ENCODE peak calls at places on chromosomes 3 and 15, in ten cellular contexts. One of them, this sample, is unnamed.

GRCh38 chr3:106759686-106760085 is 617.6 kb upstream of the CCDC54 start:
- DNase-seq in AG09319: no peak
- DNase-seq in left ventricle myocardium inferior: no peak
- DNase-seq in astrocyte: peak; percentile 95
- DNase-seq in heart right ventricle: no peak
- DNase-seq in kidney: no peak
- DNase-seq in neural progenitor cell: no peak
- DNase-seq in HL-60: no peak
- DNase-seq in IMR-90: peak; percentile 14
- DNase-seq in foreskin fibroblast: peak; percentile 10
- DNase-seq in this sample: no peak

GRCh38 chr3:54951405-54951804 is 23.5 kb upstream of the LRTM1 start:
- DNase-seq in AG09319: peak; percentile 84
- DNase-seq in left ventricle myocardium inferior: peak; percentile 82
- DNase-seq in astrocyte: peak; percentile 88
- DNase-seq in heart right ventricle: peak; percentile 75
- DNase-seq in kidney: peak; percentile 83
- DNase-seq in neural progenitor cell: peak; percentile 74
- DNase-seq in HL-60: no peak
- DNase-seq in IMR-90: peak; percentile 93
- DNase-seq in foreskin fibroblast: peak; percentile 92
- DNase-seq in this sample: no peak

GRCh38 chr3:67580430-67581000 is 73.9 kb downstream of the SUCLG2 start:
- DNase-seq in AG09319: no peak
- DNase-seq in left ventricle myocardium inferior: no peak
- DNase-seq in astrocyte: no peak
- DNase-seq in heart right ventricle: no peak
- DNase-seq in kidney: no peak
- DNase-seq in neural progenitor cell: no peak
- DNase-seq in HL-60: no peak
- DNase-seq in IMR-90: no peak
- DNase-seq in foreskin fibroblast: no peak
- DNase-seq in this sample: no peak

GRCh38 chr3:181886676-181887075 is 175.0 kb downstream of the SOX2 start:
- DNase-seq in AG09319: no peak
- DNase-seq in left ventricle myocardium inferior: no peak
- DNase-seq in astrocyte: no peak
- DNase-seq in heart right ventricle: no peak
- DNase-seq in kidney: no peak
- DNase-seq in neural progenitor cell: no peak
- DNase-seq in HL-60: no peak
- DNase-seq in IMR-90: no peak
- DNase-seq in foreskin fibroblast: no peak
- DNase-seq in this sample: no peak

GRCh38 chr15:85475317-85475701 is 94.9 kb downstream of the AKAP13 start:
- DNase-seq in AG09319: no peak
- DNase-seq in left ventricle myocardium inferior: no peak
- DNase-seq in astrocyte: no peak
- DNase-seq in heart right ventricle: no peak
- DNase-seq in kidney: no peak
- DNase-seq in neural progenitor cell: no peak
- DNase-seq in HL-60: peak; percentile 16
- DNase-seq in IMR-90: no peak
- DNase-seq in foreskin fibroblast: no peak
- DNase-seq in this sample: no peak

GRCh38 chr3:98902341-98902740 is 846 bp upstream of the DCBLD2 start:
- DNase-seq in AG09319: no peak
- DNase-seq in left ventricle myocardium inferior: no peak
- DNase-seq in astrocyte: no peak
- DNase-seq in heart right ventricle: no peak
- DNase-seq in kidney: no peak
- DNase-seq in neural progenitor cell: no peak
- DNase-seq in HL-60: no peak
- DNase-seq in IMR-90: no peak
- DNase-seq in foreskin fibroblast: no peak
- DNase-seq in this sample: no peak

GRCh38 chr3:58214484-58215316 is 3.9 kb upstream of the DNASE1L3 start:
- DNase-seq in AG09319: no peak
- DNase-seq in left ventricle myocardium inferior: no peak
- DNase-seq in astrocyte: no peak
- DNase-seq in heart right ventricle: no peak
- DNase-seq in kidney: no peak
- DNase-seq in neural progenitor cell: no peak
- DNase-seq in HL-60: peak; percentile 82
- DNase-seq in IMR-90: peak; percentile 42
- DNase-seq in foreskin fibroblast: peak; percentile 17
- DNase-seq in this sample: no peak

GRCh38 chr3:173502983-173503568 is 105.5 kb downstream of the NLGN1 start:
- DNase-seq in AG09319: no peak
- DNase-seq in left ventricle myocardium inferior: no peak
- DNase-seq in astrocyte: peak; percentile 71
- DNase-seq in heart right ventricle: no peak
- DNase-seq in kidney: no peak
- DNase-seq in neural progenitor cell: no peak
- DNase-seq in HL-60: no peak
- DNase-seq in IMR-90: peak; percentile 35
- DNase-seq in foreskin fibroblast: peak; percentile 0
- DNase-seq in this sample: no peak

GRCh38 chr3:38283810-38284775 is 2.0 kb downstream of the SLC22A14 start:
- DNase-seq in AG09319: peak; percentile 64
- DNase-seq in left ventricle myocardium inferior: no peak
- DNase-seq in astrocyte: peak; percentile 48
- DNase-seq in heart right ventricle: no peak
- DNase-seq in kidney: no peak
- DNase-seq in neural progenitor cell: no peak
- DNase-seq in HL-60: no peak
- DNase-seq in IMR-90: peak; percentile 53
- DNase-seq in foreskin fibroblast: peak; percentile 58
- DNase-seq in this sample: no peak

GRCh38 chr3:56801597-56802410 is at the start of gene ARHGEF3:
- DNase-seq in AG09319: no peak
- DNase-seq in left ventricle myocardium inferior: peak; percentile 88
- DNase-seq in astrocyte: peak; percentile 49
- DNase-seq in heart right ventricle: peak; percentile 90
- DNase-seq in kidney: peak; percentile 95
- DNase-seq in neural progenitor cell: peak; percentile 91
- DNase-seq in HL-60: peak; percentile 43
- DNase-seq in IMR-90: peak; percentile 48
- DNase-seq in foreskin fibroblast: peak; percentile 58
- DNase-seq in this sample: peak; percentile 83

GRCh38 chr3:14379842-14380241 is 22.6 kb upstream of the SLC6A6 start:
- DNase-seq in AG09319: no peak
- DNase-seq in left ventricle myocardium inferior: no peak
- DNase-seq in astrocyte: no peak
- DNase-seq in heart right ventricle: no peak
- DNase-seq in kidney: no peak
- DNase-seq in neural progenitor cell: no peak
- DNase-seq in HL-60: no peak
- DNase-seq in IMR-90: no peak
- DNase-seq in foreskin fibroblast: no peak
- DNase-seq in this sample: no peak

GRCh38 chr15:72593838-72594237 is 60.7 kb upstream of the GOLGA6B start:
- DNase-seq in AG09319: no peak
- DNase-seq in left ventricle myocardium inferior: no peak
- DNase-seq in astrocyte: no peak
- DNase-seq in heart right ventricle: no peak
- DNase-seq in kidney: no peak
- DNase-seq in neural progenitor cell: no peak
- DNase-seq in HL-60: no peak
- DNase-seq in IMR-90: peak; percentile 16
- DNase-seq in foreskin fibroblast: no peak
- DNase-seq in this sample: no peak

GRCh38 chr3:134449277-134449676 is 36.5 kb downstream of the ANAPC13 start:
- DNase-seq in AG09319: no peak
- DNase-seq in left ventricle myocardium inferior: no peak
- DNase-seq in astrocyte: no peak
- DNase-seq in heart right ventricle: no peak
- DNase-seq in kidney: no peak
- DNase-seq in neural progenitor cell: peak; percentile 69
- DNase-seq in HL-60: no peak
- DNase-seq in IMR-90: peak; percentile 45
- DNase-seq in foreskin fibroblast: no peak
- DNase-seq in this sample: no peak

GRCh38 chr15:56699743-56700142 is 33.6 kb downstream of the ZNF280D start:
- DNase-seq in AG09319: no peak
- DNase-seq in left ventricle myocardium inferior: no peak
- DNase-seq in astrocyte: no peak
- DNase-seq in heart right ventricle: no peak
- DNase-seq in kidney: no peak
- DNase-seq in neural progenitor cell: no peak
- DNase-seq in HL-60: no peak
- DNase-seq in IMR-90: no peak
- DNase-seq in foreskin fibroblast: no peak
- DNase-seq in this sample: no peak

GRCh38 chr15:56693761-56694160 is 39.5 kb downstream of the ZNF280D start:
- DNase-seq in AG09319: peak; percentile 16
- DNase-seq in left ventricle myocardium inferior: no peak
- DNase-seq in astrocyte: no peak
- DNase-seq in heart right ventricle: no peak
- DNase-seq in kidney: no peak
- DNase-seq in neural progenitor cell: no peak
- DNase-seq in HL-60: no peak
- DNase-seq in IMR-90: peak; percentile 35
- DNase-seq in foreskin fibroblast: peak; percentile 7
- DNase-seq in this sample: no peak

GRCh38 chr15:56698268-56698667 is 35.0 kb downstream of the ZNF280D start:
- DNase-seq in AG09319: no peak
- DNase-seq in left ventricle myocardium inferior: no peak
- DNase-seq in astrocyte: no peak
- DNase-seq in heart right ventricle: no peak
- DNase-seq in kidney: no peak
- DNase-seq in neural progenitor cell: no peak
- DNase-seq in HL-60: no peak
- DNase-seq in IMR-90: no peak
- DNase-seq in foreskin fibroblast: no peak
- DNase-seq in this sample: no peak
- TF ChIP-seq CTCF in AG09319: no peak
- TF ChIP-seq CTCF in left ventricle myocardium inferior: no peak
- TF ChIP-seq CTCF in astrocyte: no peak
- TF ChIP-seq CTCF in heart right ventricle: no peak
- TF ChIP-seq CTCF in kidney: no peak
- TF ChIP-seq CTCF in neural progenitor cell: no peak
- TF ChIP-seq CTCF in HL-60: no peak
- TF ChIP-seq CTCF in IMR-90: no peak
- TF ChIP-seq CTCF in foreskin fibroblast: no peak
- TF ChIP-seq CTCF in this sample: no peak

GRCh38 chr3:46900356-46900755 is 22.8 kb downstream of the PTH1R start:
- DNase-seq in AG09319: no peak
- DNase-seq in left ventricle myocardium inferior: peak; percentile 3
- DNase-seq in astrocyte: no peak
- DNase-seq in heart right ventricle: no peak
- DNase-seq in kidney: no peak
- DNase-seq in neural progenitor cell: no peak
- DNase-seq in HL-60: no peak
- DNase-seq in IMR-90: no peak
- DNase-seq in foreskin fibroblast: no peak
- DNase-seq in this sample: peak; percentile 53
- TF ChIP-seq CTCF in AG09319: no peak
- TF ChIP-seq CTCF in left ventricle myocardium inferior: no peak
- TF ChIP-seq CTCF in astrocyte: no peak
- TF ChIP-seq CTCF in heart right ventricle: no peak
- TF ChIP-seq CTCF in kidney: no peak
- TF ChIP-seq CTCF in neural progenitor cell: no peak
- TF ChIP-seq CTCF in HL-60: no peak
- TF ChIP-seq CTCF in IMR-90: no peak
- TF ChIP-seq CTCF in foreskin fibroblast: no peak
- TF ChIP-seq CTCF in this sample: no peak

GRCh38 chr3:8734908-8735307 is 1.3 kb downstream of the CAV3 start:
- DNase-seq in AG09319: no peak
- DNase-seq in left ventricle myocardium inferior: no peak
- DNase-seq in astrocyte: no peak
- DNase-seq in heart right ventricle: no peak
- DNase-seq in kidney: no peak
- DNase-seq in neural progenitor cell: no peak
- DNase-seq in HL-60: no peak
- DNase-seq in IMR-90: no peak
- DNase-seq in foreskin fibroblast: no peak
- DNase-seq in this sample: no peak

GRCh38 chr3:8737823-8738222 is 4.2 kb downstream of the CAV3 start:
- DNase-seq in AG09319: no peak
- DNase-seq in left ventricle myocardium inferior: no peak
- DNase-seq in astrocyte: no peak
- DNase-seq in heart right ventricle: no peak
- DNase-seq in kidney: no peak
- DNase-seq in neural progenitor cell: no peak
- DNase-seq in HL-60: no peak
- DNase-seq in IMR-90: no peak
- DNase-seq in foreskin fibroblast: no peak
- DNase-seq in this sample: no peak

GRCh38 chr3:8736436-8736835 is 2.8 kb downstream of the CAV3 start:
- DNase-seq in AG09319: no peak
- DNase-seq in left ventricle myocardium inferior: no peak
- DNase-seq in astrocyte: no peak
- DNase-seq in heart right ventricle: no peak
- DNase-seq in kidney: peak; percentile 34
- DNase-seq in neural progenitor cell: no peak
- DNase-seq in HL-60: no peak
- DNase-seq in IMR-90: no peak
- DNase-seq in foreskin fibroblast: no peak
- DNase-seq in this sample: no peak

GRCh38 chr3:8738639-8739038 is 5.0 kb downstream of the CAV3 start:
- DNase-seq in AG09319: no peak
- DNase-seq in left ventricle myocardium inferior: no peak
- DNase-seq in astrocyte: no peak
- DNase-seq in heart right ventricle: no peak
- DNase-seq in kidney: no peak
- DNase-seq in neural progenitor cell: no peak
- DNase-seq in HL-60: no peak
- DNase-seq in IMR-90: no peak
- DNase-seq in foreskin fibroblast: no peak
- DNase-seq in this sample: no peak

GRCh38 chr3:8737301-8737700 is 3.7 kb downstream of the CAV3 start:
- DNase-seq in AG09319: no peak
- DNase-seq in left ventricle myocardium inferior: no peak
- DNase-seq in astrocyte: no peak
- DNase-seq in heart right ventricle: no peak
- DNase-seq in kidney: no peak
- DNase-seq in neural progenitor cell: no peak
- DNase-seq in HL-60: no peak
- DNase-seq in IMR-90: no peak
- DNase-seq in foreskin fibroblast: no peak
- DNase-seq in this sample: no peak
- TF ChIP-seq CTCF in AG09319: no peak
- TF ChIP-seq CTCF in left ventricle myocardium inferior: no peak
- TF ChIP-seq CTCF in astrocyte: no peak
- TF ChIP-seq CTCF in heart right ventricle: no peak
- TF ChIP-seq CTCF in kidney: no peak
- TF ChIP-seq CTCF in neural progenitor cell: no peak
- TF ChIP-seq CTCF in HL-60: no peak
- TF ChIP-seq CTCF in IMR-90: no peak
- TF ChIP-seq CTCF in foreskin fibroblast: no peak
- TF ChIP-seq CTCF in this sample: no peak

DNA sequence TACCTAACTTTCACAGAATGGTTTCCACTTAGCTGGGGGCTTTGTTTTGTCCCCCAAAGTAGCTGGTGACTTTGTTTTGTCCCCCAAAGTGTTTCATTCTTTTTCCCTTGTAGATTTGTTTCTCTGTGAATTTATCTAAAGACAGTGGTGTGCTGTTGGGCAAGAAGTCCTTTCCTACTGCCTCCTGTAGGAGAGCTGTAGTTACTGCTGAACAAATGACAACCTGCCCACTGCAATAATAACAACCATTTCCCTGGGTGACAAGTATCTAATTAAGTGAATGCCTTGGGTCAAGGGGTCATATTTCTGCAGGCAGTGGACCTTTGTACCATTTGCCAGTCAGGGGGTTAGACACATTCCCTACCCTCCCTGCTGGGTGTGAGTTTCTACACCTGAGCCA is 125.4 kb upstream of the BFSP2 start:
- DNase-seq in AG09319: no peak
- DNase-seq in left ventricle myocardium inferior: no peak
- DNase-seq in astrocyte: no peak
- DNase-seq in heart right ventricle: no peak
- DNase-seq in kidney: no peak
- DNase-seq in neural progenitor cell: no peak
- DNase-seq in HL-60: no peak
- DNase-seq in IMR-90: no peak
- DNase-seq in foreskin fibroblast: no peak
- DNase-seq in this sample: no peak
- TF ChIP-seq CTCF in AG09319: no peak
- TF ChIP-seq CTCF in left ventricle myocardium inferior: no peak
- TF ChIP-seq CTCF in astrocyte: no peak
- TF ChIP-seq CTCF in heart right ventricle: no peak
- TF ChIP-seq CTCF in kidney: no peak
- TF ChIP-seq CTCF in neural progenitor cell: peak; percentile 35
- TF ChIP-seq CTCF in HL-60: no peak
- TF ChIP-seq CTCF in IMR-90: no peak
- TF ChIP-seq CTCF in foreskin fibroblast: no peak
- TF ChIP-seq CTCF in this sample: peak; percentile 11